ENCODE peak calls at places on chromosomes 5 and 9, in four cellular contexts. Y is left lung, O is cardiac fibroblast, T is OCI-LY7. L is an unnamed sample.

GRCh38 chr5:87009146-87009545 is 258.5 kb upstream of the RASA1 start:
- DNase-seq in T (no peak), Y (no peak), O (peak), L (no peak)

GRCh38 chr5:88544131-88544530 is 275.5 kb upstream of the TMEM161B start:
- DNase-seq in T (no peak), O (no peak), Y (no peak), L (no peak)

GRCh38 chr5:142826093-142826492 is 55.9 kb downstream of the ARHGAP26 start:
- DNase-seq in O (no peak), T (no peak), Y (no peak), L (no peak)

GRCh38 chr5:141402553-141403328 is at the start of gene PCDHGA9:
- DNase-seq in T (no peak), Y (no peak), O (peak), L (no peak)

GRCh38 chr9:36318212-36318802 is 60.1 kb upstream of the GNE start:
- DNase-seq in O (no peak), T (no peak), Y (no peak), L (no peak)

GRCh38 chr9:96014078-96014477 is 138.6 kb downstream of the ERCC6L2 start:
- DNase-seq in T (no peak), O (no peak), Y (no peak), L (no peak)

GRCh38 chr9:22237497-22238363 is 208.9 kb upstream of the DMRTA1 start:
- DNase-seq in Y (no peak), T (no peak), O (peak), L (no peak)

GRCh38 chr9:73649552-73649951 is 497.9 kb downstream of the ANXA1 start:
- DNase-seq in O (no peak), T (no peak), Y (no peak), L (no peak)

GRCh38 chr5:137320056-137321045 is 178.8 kb downstream of the SPOCK1 start:
- DNase-seq in Y (no peak), T (peak), O (peak), L (no peak)

GRCh38 chr5:179284751-179285191 is 60.5 kb downstream of the ADAMTS2 start:
- DNase-seq in T (no peak), O (peak), Y (no peak), L (no peak)

GRCh38 chr9:78707481-78707977 is 410.6 kb downstream of the PSAT1 start:
- DNase-seq in T (no peak), Y (no peak), O (peak), L (no peak)

GRCh38 chr5:178114325-178115135 is 1.2 kb downstream of the N4BP3 start:
- DNase-seq in Y (no peak), O (no peak), T (peak), L (peak)

GRCh38 chr5:178111925-178112324 is 1.4 kb upstream of the N4BP3 start:
- DNase-seq in O (peak), Y (no peak), T (no peak), L (no peak)

GRCh38 chr5:178112545-178112944 is 787 bp upstream of the N4BP3 start:
- DNase-seq in O (no peak), Y (no peak), T (no peak), L (no peak)

GRCh38 chr5:178113841-178114324 is 551 bp downstream of the N4BP3 start:
- DNase-seq in Y (no peak), O (no peak), T (peak), L (peak)

GRCh38 chr5:178113141-178113787 is at the start of gene N4BP3:
- DNase-seq in Y (peak), O (peak), T (peak), L (peak)
- TF ChIP-seq CTCF in Y (no peak), O (no peak), T (peak), L (no peak)

DNA sequence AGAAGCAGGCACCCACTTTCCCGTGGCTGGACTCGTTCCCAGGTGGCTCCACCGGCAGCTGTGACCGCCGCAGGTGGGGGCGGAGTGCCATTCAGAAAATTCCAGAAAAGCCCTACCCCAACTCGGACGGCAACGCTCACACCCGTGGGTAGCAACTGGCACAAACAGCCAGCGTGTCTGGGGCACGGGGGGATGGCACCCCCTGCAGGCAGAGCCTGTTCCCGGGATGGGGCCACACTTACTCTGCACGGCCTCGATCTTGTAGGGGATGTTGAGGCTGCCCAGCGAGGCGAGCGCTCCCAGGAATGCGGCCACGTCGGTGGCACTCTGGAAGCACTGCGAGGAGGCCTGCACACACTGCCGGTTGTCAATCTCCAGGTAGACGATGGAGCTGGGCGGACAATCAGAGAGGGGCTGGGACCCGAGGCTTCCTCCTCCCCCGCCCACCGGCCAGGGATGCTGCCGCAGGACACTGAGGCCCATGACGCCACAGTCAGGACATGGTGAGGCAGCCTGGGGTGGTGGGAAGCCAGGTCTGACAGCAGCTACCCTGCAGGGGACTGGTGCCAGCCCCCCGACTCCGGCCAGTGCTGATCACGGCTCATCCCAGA is 20.2 kb upstream of the SEC16A start:
- DNase-seq in O (no peak), T (no peak), Y (no peak), L (no peak)
- TF ChIP-seq CTCF in O (no peak), T (peak), Y (no peak), L (no peak)

GRCh38 chr5:40367260-40367659 is 312.5 kb upstream of the PTGER4 start:
- DNase-seq in T (no peak), Y (no peak), O (peak), L (no peak)
- TF ChIP-seq CTCF in T (no peak), Y (peak), O (peak), L (no peak)

DNA sequence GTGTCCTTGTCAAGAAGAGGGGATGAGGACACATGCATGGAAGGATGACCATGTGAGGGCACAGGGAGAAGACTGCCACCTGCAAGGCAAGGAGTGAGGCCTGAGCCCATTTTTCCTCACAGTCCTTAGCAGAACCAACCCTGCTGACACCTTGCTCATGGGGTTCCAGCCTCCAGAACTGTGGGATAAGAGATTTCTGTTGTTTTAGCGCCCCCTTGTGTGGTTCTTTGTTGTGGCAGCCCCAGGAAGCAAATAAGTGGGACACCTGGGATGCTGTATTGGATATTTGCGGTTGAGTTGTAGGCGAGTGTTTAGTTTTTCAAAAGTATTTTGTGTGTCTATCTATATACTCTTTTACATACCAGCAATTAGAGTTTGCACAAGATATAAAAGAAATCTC is 206.4 kb downstream of the NXNL2 start:
- DNase-seq in Y (no peak), T (peak), O (no peak), L (no peak)
- TF ChIP-seq CTCF in Y (peak), T (peak), O (peak), L (no peak)

DNA sequence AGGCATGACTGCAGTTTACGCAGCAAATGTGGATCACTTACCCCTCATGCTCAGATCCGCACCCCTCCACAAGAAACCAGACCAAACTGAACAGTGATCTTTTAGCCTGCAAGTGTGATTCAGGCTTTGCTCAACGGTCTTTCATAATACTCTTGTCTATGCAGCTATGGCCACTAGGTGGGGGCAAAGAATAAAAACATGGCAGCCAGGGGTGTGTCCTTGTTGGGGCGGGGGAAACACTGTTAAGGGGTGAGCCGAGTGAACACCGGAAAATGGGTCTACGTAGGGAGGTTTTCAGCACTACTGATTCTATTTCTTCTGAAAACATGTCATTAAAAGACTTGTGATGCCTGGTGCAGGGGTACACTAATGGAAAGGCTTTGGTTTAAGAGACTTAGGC is 49.8 kb upstream of the GPR151 start:
- DNase-seq in T (peak), Y (no peak), O (peak), L (no peak)
- TF ChIP-seq CTCF in T (peak), Y (peak), O (peak), L (no peak)

L was measured in activated B cell treated with CpG ODN at 0.5 μM for 24 hours.